ENCODE peak calls at places on chromosomes 1 and 21, in seven cellular contexts. B, F, R, I, X, D and O are unnamed samples.

GRCh38 chr1:150234647-150235435 is 1.1 kb downstream of the ANP32E start:
- DNase-seq in R (peak), D (peak), X (peak), B (peak), F (peak), I (peak), O (peak)

GRCh38 chr1:61120998-61121397 is 38.6 kb downstream of the NFIA start:
- DNase-seq in X (no peak), F (no peak), I (no peak), D (peak), B (no peak), R (no peak), O (no peak)

GRCh38 chr1:26787381-26787705 is 407 bp upstream of the PIGV start:
- DNase-seq in F (peak), I (no peak), D (peak), B (no peak), X (peak), R (no peak), O (peak)

GRCh38 chr1:228085287-228085926 is 2.9 kb downstream of the ARF1 start:
- DNase-seq in D (peak), X (peak), F (no peak), B (no peak), R (peak), I (no peak), O (no peak)

GRCh38 chr1:168613689-168614655 is 37.6 kb downstream of the XCL1 start:
- DNase-seq in X (no peak), R (no peak), F (no peak), I (no peak), B (no peak), D (no peak), O (no peak)

GRCh38 chr1:76940586-76941335 is 73.5 kb downstream of the ST6GALNAC5 start:
- DNase-seq in F (no peak), X (no peak), I (no peak), R (no peak), D (no peak), B (no peak), O (no peak)

GRCh38 chr1:205032512-205032911 is 10.5 kb upstream of the CNTN2 start:
- DNase-seq in R (no peak), F (no peak), B (no peak), I (no peak), D (no peak), X (no peak), O (no peak)

GRCh38 chr1:156346636-156347035 is 8.3 kb downstream of the TSACC start:
- DNase-seq in D (no peak), B (no peak), X (no peak), I (no peak), R (no peak), F (no peak), O (no peak)

GRCh38 chr1:97796716-97797115 is 124.1 kb downstream of the DPYD start:
- DNase-seq in I (no peak), D (peak), F (no peak), B (no peak), X (no peak), R (no peak), O (no peak)

GRCh38 chr1:186680031-186681012 is at the start of gene PTGS2:
- DNase-seq in F (peak), R (peak), I (peak), X (peak), D (peak), B (no peak), O (peak)

GRCh38 chr1:157153743-157154142 is 15.5 kb upstream of the ETV3 start:
- DNase-seq in X (no peak), R (no peak), B (no peak), F (no peak), I (no peak), D (no peak), O (no peak)

GRCh38 chr1:29629814-29630516 is 393.6 kb downstream of the PTPRU start:
- DNase-seq in B (no peak), X (no peak), I (no peak), D (no peak), R (no peak), F (peak), O (no peak)

GRCh38 chr1:221751267-221751887 is 9.5 kb upstream of the DUSP10 start:
- DNase-seq in R (no peak), X (no peak), F (no peak), I (no peak), B (no peak), D (no peak), O (no peak)

GRCh38 chr1:215118081-215118480 is 35.5 kb downstream of the KCNK2 start:
- DNase-seq in I (no peak), R (no peak), D (no peak), F (no peak), B (no peak), X (no peak), O (no peak)

GRCh38 chr1:208809876-208810275 is 565.7 kb upstream of the PLXNA2 start:
- DNase-seq in R (no peak), I (no peak), B (no peak), D (peak), F (no peak), X (no peak), O (no peak)

GRCh38 chr1:229097356-229097755 is 173.6 kb upstream of the RAB4A start:
- DNase-seq in D (no peak), X (no peak), B (no peak), F (no peak), I (no peak), R (no peak), O (no peak)

GRCh38 chr1:109822749-109823542 is 59.2 kb upstream of the EPS8L3 start:
- DNase-seq in X (no peak), B (no peak), F (no peak), R (no peak), I (no peak), D (no peak), O (no peak)

GRCh38 chr1:84756455-84757082 is 66.3 kb upstream of the SSX2IP start:
- DNase-seq in I (no peak), F (no peak), R (peak), X (no peak), B (no peak), D (no peak), O (no peak)

GRCh38 chr1:226034482-226034881 is 28.0 kb upstream of the H3-3A start:
- DNase-seq in D (peak), R (no peak), F (no peak), I (no peak), X (no peak), B (no peak), O (no peak)

GRCh38 chr1:6587261-6588005 is 7.6 kb downstream of the ZBTB48 start:
- DNase-seq in F (no peak), I (no peak), B (no peak), D (no peak), X (no peak), R (peak), O (no peak)

GRCh38 chr1:61083014-61083798 is 845 bp downstream of the NFIA start:
- DNase-seq in F (no peak), I (peak), B (no peak), X (no peak), R (peak), D (no peak), O (no peak)

GRCh38 chr1:204523605-204524215 is 7.5 kb downstream of the MDM4 start:
- DNase-seq in F (no peak), B (no peak), I (no peak), R (no peak), X (peak), D (no peak), O (no peak)

GRCh38 chr1:230750986-230751625 is 3.9 kb downstream of the CAPN9 start:
- DNase-seq in F (no peak), I (no peak), R (no peak), X (no peak), D (no peak), B (no peak), O (no peak)

GRCh38 chr1:18342744-18343143 is 138.0 kb upstream of the KLHDC7A start:
- DNase-seq in B (no peak), I (no peak), D (no peak), R (no peak), X (no peak), F (no peak), O (no peak)

GRCh38 chr21:31371715-31372114 is 27.7 kb upstream of the TIAM1 start:
- DNase-seq in I (no peak), D (peak), R (no peak), X (no peak), B (no peak), F (no peak), O (no peak)

GRCh38 chr1:20165522-20165951 is 20.4 kb upstream of the UBXN10 start:
- DNase-seq in X (no peak), D (no peak), F (peak), R (peak), I (peak), B (no peak), O (peak)

GRCh38 chr1:62926681-62927252 is 142.8 kb downstream of the ATG4C start:
- DNase-seq in D (no peak), F (no peak), R (no peak), B (no peak), X (no peak), I (no peak), O (no peak)

GRCh38 chr1:26069941-26070807 is 2.7 kb upstream of the TRIM63 start:
- DNase-seq in X (no peak), R (no peak), D (no peak), F (no peak), I (no peak), B (no peak), O (no peak)